ENCODE peak calls at places on chromosome 10, in five cellular contexts. S is Calu3; W is stimulated activated CD4-positive, alpha-beta T cell treated with anti-CD3 and anti-CD28 coated beads, Interleukin-4, amount 100 ng/mL, for 4 hours; L is activated CD4-positive, alpha-beta T cell treated with anti-CD3 and anti-CD28 coated beads, Interleukin-2, amount 10 ng/mL, durations not matched to agents 7 days and 5 days; P is psoas muscle. J is an unnamed sample.

GRCh38 chr10:33235951-33236350 is 98.5 kb downstream of the NRP1 start:
- DNase-seq in S (no peak), P (no peak), W (no peak), L (no peak), J (no peak)

GRCh38 chr10:121864653-121865052 is 63.2 kb downstream of the ATE1 start:
- DNase-seq in W (no peak), S (no peak), P (no peak), L (no peak), J (no peak)

GRCh38 chr10:114395361-114396022 is 8.8 kb downstream of the AFAP1L2 start:
- DNase-seq in L (no peak), P (no peak), S (no peak), W (no peak), J (no peak)

GRCh38 chr10:31419394-31420063 is 100.5 kb downstream of the ZEB1 start:
- DNase-seq in W (no peak), P (no peak), S (no peak), L (no peak), J (no peak)

GRCh38 chr10:104076743-104077160 is 8.9 kb downstream of the COL17A1 start:
- DNase-seq in S (peak), W (no peak), P (peak), L (no peak), J (peak)

GRCh38 chr10:121490906-121491519 is 107.2 kb downstream of the FGFR2 start:
- DNase-seq in W (no peak), S (no peak), L (no peak), P (no peak), J (no peak)

GRCh38 chr10:11147723-11148122 is 130.1 kb downstream of the CELF2 start:
- DNase-seq in W (no peak), L (peak), S (no peak), P (no peak), J (peak)

GRCh38 chr10:122715576-122715975 is 15.9 kb upstream of the C10orf120 start:
- DNase-seq in W (no peak), P (no peak), L (no peak), S (no peak), J (no peak)

GRCh38 chr10:11515596-11516418 is 95.6 kb downstream of the USP6NL start:
- DNase-seq in S (peak), W (peak), P (no peak), L (peak), J (peak)

J was measured in stomach.